ENCODE peak calls at places on chromosomes 2 and 18, in five cellular contexts. One of them, this sample, is unnamed.

GRCh38 chr2:236974206-236974605 is 111.5 kb upstream of the COPS8 start:
- DNase-seq in lower lobe of right lung: no peak
- DNase-seq in fibroblast of pulmonary artery: no peak
- DNase-seq in mucosa of descending colon: no peak
- DNase-seq in cardiac muscle cell: no peak
- DNase-seq in this sample: no peak

GRCh38 chr2:26580751-26581150 is 60.4 kb downstream of the CIB4 start:
- DNase-seq in mucosa of descending colon: no peak
- DNase-seq in fibroblast of pulmonary artery: no peak
- DNase-seq in lower lobe of right lung: no peak
- DNase-seq in cardiac muscle cell: no peak
- DNase-seq in this sample: no peak

GRCh38 chr18:62723666-62724281 is 8.4 kb downstream of the PHLPP1 start:
- DNase-seq in fibroblast of pulmonary artery: no peak
- DNase-seq in lower lobe of right lung: no peak
- DNase-seq in cardiac muscle cell: no peak
- DNase-seq in mucosa of descending colon: no peak
- DNase-seq in this sample: no peak

GRCh38 chr18:57208056-57208455 is 61.2 kb downstream of the BOD1L2 start:
- DNase-seq in fibroblast of pulmonary artery: no peak
- DNase-seq in mucosa of descending colon: peak; percentile 27
- DNase-seq in lower lobe of right lung: no peak
- DNase-seq in cardiac muscle cell: no peak
- DNase-seq in this sample: no peak

GRCh38 chr2:120638450-120638849 is 97.2 kb upstream of the GLI2 start:
- DNase-seq in cardiac muscle cell: no peak
- DNase-seq in mucosa of descending colon: no peak
- DNase-seq in fibroblast of pulmonary artery: no peak
- DNase-seq in lower lobe of right lung: no peak
- DNase-seq in this sample: no peak

GRCh38 chr2:70672990-70673647 is 94.9 kb downstream of the ADD2 start:
- DNase-seq in mucosa of descending colon: no peak
- DNase-seq in fibroblast of pulmonary artery: no peak
- DNase-seq in lower lobe of right lung: no peak
- DNase-seq in cardiac muscle cell: peak; percentile 63
- DNase-seq in this sample: peak; percentile 6

GRCh38 chr2:77519164-77519887 is 2.9 kb downstream of the LRRTM4 start:
- DNase-seq in cardiac muscle cell: no peak
- DNase-seq in lower lobe of right lung: no peak
- DNase-seq in mucosa of descending colon: no peak
- DNase-seq in fibroblast of pulmonary artery: no peak
- DNase-seq in this sample: no peak

GRCh38 chr18:9362869-9363268 is 28.3 kb downstream of the TWSG1 start:
- DNase-seq in cardiac muscle cell: no peak
- DNase-seq in mucosa of descending colon: no peak
- DNase-seq in lower lobe of right lung: no peak
- DNase-seq in fibroblast of pulmonary artery: no peak
- DNase-seq in this sample: peak; percentile 28

GRCh38 chr2:190546734-190547133 is 12.2 kb upstream of the NEMP2 start:
- DNase-seq in mucosa of descending colon: no peak
- DNase-seq in cardiac muscle cell: no peak
- DNase-seq in lower lobe of right lung: no peak
- DNase-seq in fibroblast of pulmonary artery: no peak
- DNase-seq in this sample: no peak

GRCh38 chr18:5251117-5251516 is 44.4 kb downstream of the ZBTB14 start:
- DNase-seq in lower lobe of right lung: no peak
- DNase-seq in mucosa of descending colon: no peak
- DNase-seq in cardiac muscle cell: no peak
- DNase-seq in fibroblast of pulmonary artery: no peak
- DNase-seq in this sample: no peak

GRCh38 chr2:204948364-204948763 is 403.1 kb downstream of the PARD3B start:
- DNase-seq in mucosa of descending colon: no peak
- DNase-seq in fibroblast of pulmonary artery: no peak
- DNase-seq in lower lobe of right lung: no peak
- DNase-seq in cardiac muscle cell: no peak
- DNase-seq in this sample: no peak

GRCh38 chr2:100388703-100389102 is 28.8 kb downstream of the CHST10 start:
- DNase-seq in cardiac muscle cell: no peak
- DNase-seq in mucosa of descending colon: no peak
- DNase-seq in lower lobe of right lung: no peak
- DNase-seq in fibroblast of pulmonary artery: no peak
- DNase-seq in this sample: no peak

GRCh38 chr2:174516495-174517378 is 29.9 kb upstream of the GPR155 start:
- DNase-seq in mucosa of descending colon: no peak
- DNase-seq in fibroblast of pulmonary artery: no peak
- DNase-seq in lower lobe of right lung: no peak
- DNase-seq in cardiac muscle cell: no peak
- DNase-seq in this sample: no peak

GRCh38 chr18:21686282-21687105 is 18.1 kb downstream of the ABHD3 start:
- DNase-seq in mucosa of descending colon: peak; percentile 53
- DNase-seq in lower lobe of right lung: no peak
- DNase-seq in fibroblast of pulmonary artery: peak; percentile 17
- DNase-seq in cardiac muscle cell: peak; percentile 17
- DNase-seq in this sample: no peak

GRCh38 chr2:177232098-177232704 is 19.6 kb downstream of the HNRNPA3 start:
- DNase-seq in fibroblast of pulmonary artery: no peak
- DNase-seq in cardiac muscle cell: no peak
- DNase-seq in lower lobe of right lung: no peak
- DNase-seq in mucosa of descending colon: no peak
- DNase-seq in this sample: no peak

GRCh38 chr2:199223791-199224190 is 233.9 kb downstream of the SATB2 start:
- DNase-seq in fibroblast of pulmonary artery: peak; percentile 63
- DNase-seq in mucosa of descending colon: no peak
- DNase-seq in cardiac muscle cell: no peak
- DNase-seq in lower lobe of right lung: no peak
- DNase-seq in this sample: peak; percentile 83

GRCh38 chr2:108573070-108573469 is 38.8 kb downstream of the LIMS1 start:
- DNase-seq in lower lobe of right lung: no peak
- DNase-seq in fibroblast of pulmonary artery: peak; percentile 84
- DNase-seq in mucosa of descending colon: no peak
- DNase-seq in cardiac muscle cell: no peak
- DNase-seq in this sample: peak; percentile 71

GRCh38 chr2:98882971-98883779 is 52.9 kb downstream of the CRACDL start:
- DNase-seq in lower lobe of right lung: no peak
- DNase-seq in fibroblast of pulmonary artery: no peak
- DNase-seq in mucosa of descending colon: no peak
- DNase-seq in cardiac muscle cell: no peak
- DNase-seq in this sample: no peak

GRCh38 chr2:201127570-201127969 is 11.6 kb downstream of the CFLAR start:
- DNase-seq in mucosa of descending colon: no peak
- DNase-seq in cardiac muscle cell: no peak
- DNase-seq in lower lobe of right lung: no peak
- DNase-seq in fibroblast of pulmonary artery: peak; percentile 75
- DNase-seq in this sample: peak; percentile 47

GRCh38 chr18:13218376-13219011 is at the start of gene LDLRAD4:
- DNase-seq in lower lobe of right lung: no peak
- DNase-seq in fibroblast of pulmonary artery: no peak
- DNase-seq in mucosa of descending colon: peak; percentile 59
- DNase-seq in cardiac muscle cell: peak; percentile 74
- DNase-seq in this sample: no peak

GRCh38 chr18:63162271-63163014 is 157.1 kb downstream of the BCL2 start:
- DNase-seq in fibroblast of pulmonary artery: peak; percentile 61
- DNase-seq in lower lobe of right lung: peak; percentile 61
- DNase-seq in cardiac muscle cell: no peak
- DNase-seq in mucosa of descending colon: peak; percentile 41
- DNase-seq in this sample: peak; percentile 20

GRCh38 chr2:172089005-172089504 is 3.7 kb downstream of the DLX1 start:
- DNase-seq in cardiac muscle cell: no peak
- DNase-seq in lower lobe of right lung: no peak
- DNase-seq in mucosa of descending colon: no peak
- DNase-seq in fibroblast of pulmonary artery: no peak
- DNase-seq in this sample: no peak

GRCh38 chr18:13120967-13121586 is 97.5 kb upstream of the LDLRAD4 start:
- DNase-seq in fibroblast of pulmonary artery: peak; percentile 60
- DNase-seq in mucosa of descending colon: no peak
- DNase-seq in lower lobe of right lung: no peak
- DNase-seq in cardiac muscle cell: no peak
- DNase-seq in this sample: no peak

GRCh38 chr18:79573921-79574491 is 105.6 kb upstream of the CTDP1 start:
- DNase-seq in lower lobe of right lung: peak; percentile 42
- DNase-seq in cardiac muscle cell: no peak
- DNase-seq in fibroblast of pulmonary artery: no peak
- DNase-seq in mucosa of descending colon: no peak
- DNase-seq in this sample: no peak

GRCh38 chr2:219612605-219613286 is 14.7 kb upstream of the SLC4A3 start:
- DNase-seq in mucosa of descending colon: no peak
- DNase-seq in lower lobe of right lung: no peak
- DNase-seq in cardiac muscle cell: peak; percentile 63
- DNase-seq in fibroblast of pulmonary artery: no peak
- DNase-seq in this sample: no peak

GRCh38 chr2:88452151-88452851 is at the start of gene FOXI3:
- DNase-seq in mucosa of descending colon: no peak
- DNase-seq in cardiac muscle cell: peak; percentile 52
- DNase-seq in fibroblast of pulmonary artery: no peak
- DNase-seq in lower lobe of right lung: no peak
- DNase-seq in this sample: peak; percentile 7

GRCh38 chr2:171630812-171631626 is 56.2 kb upstream of the DYNC1I2 start:
- DNase-seq in lower lobe of right lung: no peak
- DNase-seq in cardiac muscle cell: no peak
- DNase-seq in mucosa of descending colon: no peak
- DNase-seq in fibroblast of pulmonary artery: peak; percentile 14
- DNase-seq in this sample: no peak

GRCh38 chr2:160388464-160389263 is 104.9 kb downstream of the RBMS1 start:
- DNase-seq in cardiac muscle cell: no peak
- DNase-seq in lower lobe of right lung: peak; percentile 55
- DNase-seq in fibroblast of pulmonary artery: no peak
- DNase-seq in mucosa of descending colon: peak; percentile 49
- DNase-seq in this sample: no peak

GRCh38 chr2:38315707-38316333 is 61.3 kb downstream of the ATL2 start:
- DNase-seq in fibroblast of pulmonary artery: peak; percentile 71
- DNase-seq in lower lobe of right lung: no peak
- DNase-seq in cardiac muscle cell: peak; percentile 50
- DNase-seq in mucosa of descending colon: peak; percentile 55
- DNase-seq in this sample: peak; percentile 49

GRCh38 chr2:240557808-240558207 is at the start of gene ANKMY1:
- DNase-seq in fibroblast of pulmonary artery: peak; percentile 75
- DNase-seq in cardiac muscle cell: peak; percentile 88
- DNase-seq in lower lobe of right lung: peak; percentile 85
- DNase-seq in mucosa of descending colon: peak; percentile 78
- DNase-seq in this sample: peak; percentile 88

GRCh38 chr18:48850891-48851302 is 99.9 kb downstream of the SMAD7 start:
- DNase-seq in mucosa of descending colon: no peak
- DNase-seq in lower lobe of right lung: no peak
- DNase-seq in cardiac muscle cell: peak; percentile 28
- DNase-seq in fibroblast of pulmonary artery: peak; percentile 84
- DNase-seq in this sample: no peak

GRCh38 chr18:73766915-73767314 is 380.7 kb downstream of the FBXO15 start:
- DNase-seq in cardiac muscle cell: no peak
- DNase-seq in lower lobe of right lung: no peak
- DNase-seq in mucosa of descending colon: no peak
- DNase-seq in fibroblast of pulmonary artery: no peak
- DNase-seq in this sample: no peak

GRCh38 chr2:182522930-182523541 is 96.2 kb upstream of the PDE1A start:
- DNase-seq in mucosa of descending colon: no peak
- DNase-seq in lower lobe of right lung: no peak
- DNase-seq in cardiac muscle cell: no peak
- DNase-seq in fibroblast of pulmonary artery: no peak
- DNase-seq in this sample: no peak

GRCh38 chr18:46333371-46334199 is 229.4 kb downstream of the HAUS1 start:
- DNase-seq in mucosa of descending colon: no peak
- DNase-seq in cardiac muscle cell: peak; percentile 74
- DNase-seq in lower lobe of right lung: no peak
- DNase-seq in fibroblast of pulmonary artery: no peak
- DNase-seq in this sample: peak; percentile 45

GRCh38 chr18:8218263-8218662 is 391.0 kb upstream of the RAB12 start:
- DNase-seq in cardiac muscle cell: no peak
- DNase-seq in lower lobe of right lung: no peak
- DNase-seq in mucosa of descending colon: no peak
- DNase-seq in fibroblast of pulmonary artery: no peak
- DNase-seq in this sample: no peak
- TF ChIP-seq CTCF in cardiac muscle cell: no peak
- TF ChIP-seq CTCF in lower lobe of right lung: no peak
- TF ChIP-seq CTCF in mucosa of descending colon: no peak
- TF ChIP-seq CTCF in fibroblast of pulmonary artery: no peak
- TF ChIP-seq CTCF in this sample: no peak

DNA sequence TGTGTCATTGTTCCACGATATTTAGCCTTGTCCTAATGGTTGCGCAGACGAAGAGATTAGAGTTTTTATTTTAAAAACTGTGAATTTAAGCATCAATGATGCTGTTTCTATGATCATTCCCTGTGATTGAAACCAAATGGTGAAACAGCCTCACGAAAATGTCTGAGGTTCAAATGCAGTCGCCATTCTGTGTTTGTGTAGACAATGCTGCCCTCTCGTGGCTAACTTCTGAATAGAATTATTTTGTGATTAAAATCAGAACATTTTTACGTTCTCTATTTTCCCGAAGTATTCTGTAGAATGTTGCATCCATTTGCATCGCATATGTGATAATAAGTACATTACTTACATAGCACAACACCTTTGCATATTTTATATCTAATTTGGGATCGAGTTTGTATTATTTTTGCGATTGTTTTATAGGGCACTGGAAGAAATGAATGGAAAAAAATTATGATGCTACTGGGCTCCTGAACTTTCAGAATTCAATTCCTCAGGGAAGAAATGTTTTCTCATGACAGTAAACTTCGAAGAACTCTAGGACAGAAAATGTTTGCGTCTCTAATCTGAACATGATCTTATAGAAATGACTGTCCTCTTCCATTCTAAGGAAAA is 54.8 kb upstream of the CREB1 start:
- DNase-seq in fibroblast of pulmonary artery: peak; percentile 81
- DNase-seq in mucosa of descending colon: peak; percentile 74
- DNase-seq in lower lobe of right lung: no peak
- DNase-seq in cardiac muscle cell: peak; percentile 76
- DNase-seq in this sample: peak; percentile 70
- H3K4me3 ChIP-seq in fibroblast of pulmonary artery: peak overlapping the region; percentile 2
- H3K4me3 ChIP-seq in mucosa of descending colon: no peak overlapping the region
- H3K4me3 ChIP-seq in lower lobe of right lung: no peak overlapping the region
- H3K4me3 ChIP-seq in cardiac muscle cell: no peak overlapping the region
- H3K4me3 ChIP-seq in this sample: no peak overlapping the region

DNA sequence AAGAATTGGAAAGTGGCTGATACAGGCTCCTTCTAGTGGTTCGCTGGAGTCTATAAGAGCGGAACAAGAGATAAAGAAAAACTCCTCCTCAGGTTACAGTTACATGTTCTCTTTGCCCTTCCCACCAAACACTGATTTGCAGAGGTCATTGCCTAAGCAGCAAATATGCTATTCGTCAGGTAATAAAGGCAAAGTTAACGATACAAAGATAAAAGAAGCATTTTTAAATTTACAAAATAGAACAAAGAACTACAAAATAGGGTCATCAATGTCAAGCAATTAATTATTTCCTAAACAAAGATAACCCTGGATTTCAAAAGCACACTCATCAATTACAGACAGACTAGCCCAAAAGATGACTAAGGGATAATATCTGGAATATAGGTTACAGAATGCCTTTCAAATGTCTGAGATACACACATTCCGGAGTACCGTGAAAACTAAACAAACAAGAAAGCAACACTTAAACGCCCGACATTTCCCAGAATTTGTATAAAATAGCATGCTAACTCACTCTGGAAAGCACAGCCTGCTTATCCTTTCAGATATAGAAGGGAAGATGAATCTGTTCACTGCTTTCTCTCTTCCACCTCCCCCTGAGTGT is 186.4 kb downstream of the MREG start:
- DNase-seq in mucosa of descending colon: no peak
- DNase-seq in lower lobe of right lung: no peak
- DNase-seq in fibroblast of pulmonary artery: peak; percentile 53
- DNase-seq in cardiac muscle cell: peak; percentile 72
- DNase-seq in this sample: no peak
- TF ChIP-seq CTCF in mucosa of descending colon: no peak
- TF ChIP-seq CTCF in lower lobe of right lung: no peak
- TF ChIP-seq CTCF in fibroblast of pulmonary artery: peak; percentile 34
- TF ChIP-seq CTCF in cardiac muscle cell: peak; percentile 29
- TF ChIP-seq CTCF in this sample: no peak

GRCh38 chr2:179562330-179562885 is 297.8 kb upstream of the SESTD1 start:
- DNase-seq in mucosa of descending colon: no peak
- DNase-seq in fibroblast of pulmonary artery: no peak
- DNase-seq in cardiac muscle cell: no peak
- DNase-seq in lower lobe of right lung: no peak
- DNase-seq in this sample: no peak
- H3K4me3 ChIP-seq in mucosa of descending colon: no peak overlapping the region
- H3K4me3 ChIP-seq in fibroblast of pulmonary artery: no peak overlapping the region
- H3K4me3 ChIP-seq in cardiac muscle cell: no peak overlapping the region
- H3K4me3 ChIP-seq in lower lobe of right lung: peak overlapping the region; percentile 27
- H3K4me3 ChIP-seq in this sample: no peak overlapping the region